ENCODE peak calls at places on chromosome 9, in seven cellular contexts. L, V, G, A, Z, E and R are unnamed samples.

GRCh38 chr9:95506692-95507455 is 9.9 kb downstream of the PTCH1 start:
- DNase-seq in Z (peak), L (no peak), G (peak), E (peak), A (no peak), V (no peak), R (peak)

GRCh38 chr9:127805620-127806019 is 2.9 kb downstream of the FPGS start:
- DNase-seq in E (no peak), L (no peak), G (peak), A (no peak), Z (no peak), V (no peak), R (no peak)

GRCh38 chr9:100098241-100098886 is 436 bp downstream of the ERP44 start:
- DNase-seq in E (peak), Z (peak), L (peak), A (no peak), G (peak), V (peak), R (peak)

GRCh38 chr9:121439711-121440110 is 59.9 kb downstream of the GGTA1 start:
- DNase-seq in V (no peak), A (no peak), G (no peak), Z (no peak), L (no peak), E (no peak), R (no peak)

GRCh38 chr9:81529556-81530193 is 159.7 kb downstream of the TLE1 start:
- DNase-seq in A (peak), L (peak), V (no peak), G (peak), Z (no peak), E (no peak), R (peak)

GRCh38 chr9:97220894-97221477 is 86.5 kb upstream of the CCDC180 start:
- DNase-seq in G (no peak), A (no peak), Z (no peak), L (no peak), E (peak), V (peak), R (peak)

GRCh38 chr9:87698069-87698809 is 27.7 kb upstream of the CTSL start:
- DNase-seq in E (no peak), Z (no peak), L (no peak), A (no peak), V (peak), G (no peak), R (no peak)

GRCh38 chr9:8823131-8823895 is 1023.7 kb upstream of the DMAC1 start:
- DNase-seq in V (no peak), A (no peak), L (no peak), Z (no peak), G (no peak), E (no peak), R (no peak)

GRCh38 chr9:124260769-124261603 is 3.2 kb downstream of the NEK6 start:
- DNase-seq in Z (no peak), E (no peak), G (peak), L (no peak), V (peak), A (no peak), R (no peak)

DNA sequence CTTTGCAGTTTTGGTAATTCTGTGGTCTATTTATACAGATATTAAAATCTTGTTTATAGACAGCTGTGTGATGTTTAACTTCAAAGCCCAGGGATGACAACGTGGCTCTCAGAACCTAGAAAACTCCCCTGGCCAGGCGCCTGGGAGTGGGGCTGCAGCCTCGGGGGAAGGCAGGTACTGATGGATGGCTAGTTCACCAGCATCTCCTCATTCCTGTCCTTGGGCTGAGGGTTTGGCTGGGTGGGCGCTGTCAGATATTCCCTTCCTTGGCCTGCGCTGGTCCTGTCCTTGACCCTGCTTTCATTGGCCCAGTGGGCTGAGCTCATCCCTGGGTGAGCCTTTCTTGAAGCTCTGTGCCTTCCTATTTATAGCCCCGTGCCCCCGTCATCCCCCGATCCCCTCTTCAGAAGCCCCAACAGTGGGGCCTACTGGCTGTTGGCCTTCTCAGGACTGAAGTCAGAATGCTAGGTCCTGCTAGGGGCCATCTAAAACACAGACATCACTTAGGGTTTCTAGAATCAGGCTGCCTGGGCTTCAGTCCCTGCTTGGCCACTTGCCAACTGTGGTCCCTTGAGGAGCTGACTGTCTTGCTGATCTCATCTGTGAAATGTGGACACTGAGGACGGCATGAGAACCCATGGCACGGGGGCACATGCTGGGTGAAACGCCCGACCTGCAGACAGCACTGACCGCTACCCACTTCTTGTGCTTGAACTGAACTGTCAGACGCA is 20.9 kb downstream of the SH3GLB2 start:
- DNase-seq in E (peak), A (no peak), V (peak), Z (peak), L (no peak), G (no peak), R (no peak)
- TF ChIP-seq CTCF in E (no peak), A (no peak), V (no peak), Z (no peak), L (no peak), G (no peak), R (no peak)

GRCh38 chr9:132407196-132407595 is 556 bp upstream of the TTF1 start:
- DNase-seq in A (no peak), L (no peak), V (no peak), E (no peak), G (no peak), Z (no peak), R (no peak)
- H3K4me3 ChIP-seq in A (no peak), L (peak), V (peak), E (peak), G (peak), Z (peak), R (peak)

GRCh38 chr9:70924905-70925547 is 196.4 kb downstream of the TRPM3 start:
- DNase-seq in G (peak), L (peak), Z (no peak), A (no peak), E (no peak), V (no peak), R (peak)
- TF ChIP-seq CTCF in G (peak), L (peak), Z (peak), A (peak), E (peak), V (peak), R (peak)

GRCh38 chr9:135989722-135990467 is 28.7 kb upstream of the UBAC1 start:
- DNase-seq in V (peak), G (no peak), A (no peak), L (no peak), Z (no peak), E (peak), R (no peak)

GRCh38 chr9:135991771-135992170 is 30.6 kb upstream of the UBAC1 start:
- DNase-seq in L (no peak), G (no peak), V (no peak), E (no peak), Z (peak), A (no peak), R (no peak)

GRCh38 chr9:135992486-135993408 is 31.6 kb upstream of the UBAC1 start:
- DNase-seq in V (peak), Z (peak), L (no peak), G (peak), E (no peak), A (peak), R (peak)

GRCh38 chr9:135989157-135989556 is 28.0 kb upstream of the UBAC1 start:
- DNase-seq in A (no peak), E (no peak), G (no peak), V (no peak), L (no peak), Z (no peak), R (no peak)

GRCh38 chr9:135990468-135991429 is 29.6 kb upstream of the UBAC1 start:
- DNase-seq in Z (no peak), A (no peak), E (no peak), L (no peak), V (no peak), G (peak), R (peak)
- H3K4me3 ChIP-seq in Z (no peak), A (no peak), E (peak), L (no peak), V (no peak), G (no peak), R (no peak)

GRCh38 chr9:132079391-132080071 is at the start of gene MED27:
- DNase-seq in E (peak), L (peak), G (peak), A (peak), V (peak), Z (peak), R (peak)
- TF ChIP-seq CTCF in E (peak), L (no peak), G (no peak), A (no peak), V (no peak), Z (no peak), R (no peak)